ENCODE peak calls at places on chromosomes 12 and 14, in seven cellular contexts. K, N, I, Q, G, B and S are unnamed samples. For H3K9me3, the result is how much of the 10 kb centered on the place peaks cover.

GRCh38 chr14:95319312-95320075 is at the start of gene CLMN:
- DNase-seq in K (peak), N (peak), I (no peak), Q (peak), G (no peak), B (peak), S (no peak)

GRCh38 chr14:103224996-103225874 is 102.0 kb downstream of the TNFAIP2 start:
- DNase-seq in K (peak), N (no peak), I (peak), Q (no peak), G (no peak), B (no peak), S (no peak)

GRCh38 chr14:31265701-31266398 is 58.3 kb upstream of the HECTD1 start:
- DNase-seq in K (peak), N (no peak), I (no peak), Q (no peak), G (no peak), B (no peak), S (no peak)

GRCh38 chr14:51643137-51643536 is 8.6 kb upstream of the FRMD6 start:
- DNase-seq in K (peak), N (no peak), I (no peak), Q (no peak), G (no peak), B (no peak), S (no peak)

GRCh38 chr12:121520586-121521086 is 60.2 kb downstream of the KDM2B start:
- DNase-seq in K (no peak), N (peak), I (no peak), Q (no peak), G (no peak), B (no peak), S (no peak)

GRCh38 chr12:112008918-112009317 is 4.0 kb downstream of the TMEM116 start:
- DNase-seq in K (no peak), N (no peak), I (no peak), Q (no peak), G (no peak), B (no peak), S (no peak)

GRCh38 chr12:63844391-63845341 is at the start of gene SRGAP1:
- DNase-seq in K (peak), N (peak), I (no peak), Q (no peak), G (peak), B (peak), S (peak)

GRCh38 chr12:76340680-76341435 is 7.4 kb downstream of the BBS10 start:
- DNase-seq in K (peak), N (no peak), I (no peak), Q (no peak), G (no peak), B (no peak), S (no peak)

GRCh38 chr14:68703093-68703492 is 89.8 kb downstream of the ZFP36L1 start:
- DNase-seq in K (peak), N (no peak), I (no peak), Q (no peak), G (no peak), B (peak), S (no peak)

GRCh38 chr12:80216890-80217559 is 117.7 kb downstream of the OTOGL start:
- DNase-seq in K (no peak), N (peak), I (no peak), Q (no peak), G (no peak), B (no peak), S (no peak)

GRCh38 chr12:75549989-75550388 is 38.6 kb upstream of the KRR1 start:
- DNase-seq in K (no peak), N (no peak), I (no peak), Q (no peak), G (no peak), B (no peak), S (no peak)

GRCh38 chr14:58072288-58073071 is 79.5 kb downstream of the ARMH4 start:
- DNase-seq in K (peak), N (no peak), I (peak), Q (peak), G (no peak), B (peak), S (no peak)

GRCh38 chr12:2813573-2814185 is 1.2 kb downstream of the ITFG2 start:
- DNase-seq in K (peak), N (no peak), I (no peak), Q (peak), G (no peak), B (peak), S (no peak)

GRCh38 chr12:48291511-48291910 is 59.2 kb downstream of the ZNF641 start:
- DNase-seq in K (no peak), N (no peak), I (no peak), Q (no peak), G (no peak), B (no peak), S (no peak)

GRCh38 chr14:104286086-104286485 is 147.7 kb downstream of the KIF26A start:
- DNase-seq in K (no peak), N (no peak), I (no peak), Q (no peak), G (no peak), B (no peak), S (no peak)

GRCh38 chr12:121086896-121087295 is 45.8 kb upstream of the P2RX7 start:
- DNase-seq in K (no peak), N (no peak), I (no peak), Q (no peak), G (no peak), B (no peak), S (no peak)

GRCh38 chr14:34596891-34597290 is 33.1 kb downstream of the SNX6 start:
- DNase-seq in K (no peak), N (no peak), I (no peak), Q (no peak), G (no peak), B (no peak), S (no peak)

GRCh38 chr12:54961190-54961589 is 23.4 kb downstream of the TESPA1 start:
- DNase-seq in K (no peak), N (no peak), I (no peak), Q (no peak), G (no peak), B (no peak), S (no peak)

GRCh38 chr12:31035226-31035625 is 38.4 kb upstream of the DDX11 start:
- DNase-seq in K (no peak), N (no peak), I (no peak), Q (no peak), G (no peak), B (no peak), S (no peak)

GRCh38 chr14:86652512-86652911 is 1122.6 kb downstream of the FLRT2 start:
- DNase-seq in K (no peak), N (no peak), I (no peak), Q (no peak), G (no peak), B (peak), S (no peak)

GRCh38 chr14:22099942-22100763 is 426.5 kb upstream of the OR4E1 start:
- DNase-seq in K (peak), N (peak), I (peak), Q (peak), G (no peak), B (peak), S (no peak)

GRCh38 chr14:74502236-74503019 is 8.9 kb downstream of the ISCA2 start:
- DNase-seq in K (peak), N (peak), I (no peak), Q (no peak), G (no peak), B (peak), S (peak)

GRCh38 chr14:22535126-22535525 is 53.9 kb downstream of the DAD1 start:
- DNase-seq in K (no peak), N (no peak), I (no peak), Q (no peak), G (no peak), B (no peak), S (no peak)

GRCh38 chr12:65666876-65667275 is 157.4 kb upstream of the HMGA2 start:
- DNase-seq in K (no peak), N (no peak), I (no peak), Q (no peak), G (no peak), B (no peak), S (no peak)

GRCh38 chr14:104929268-104930230 is 4.9 kb downstream of the PLD4 start:
- DNase-seq in K (no peak), N (peak), I (no peak), Q (no peak), G (no peak), B (no peak), S (no peak)

GRCh38 chr14:101352567-101352966 is 208.7 kb upstream of the DIO3 start:
- DNase-seq in K (no peak), N (no peak), I (no peak), Q (no peak), G (no peak), B (no peak), S (no peak)

GRCh38 chr12:123164710-123165261 is 13.9 kb upstream of the PITPNM2 start:
- DNase-seq in K (no peak), N (no peak), I (no peak), Q (no peak), G (no peak), B (no peak), S (no peak)

GRCh38 chr12:57549909-57550627 is at the start of gene KIF5A:
- DNase-seq in K (no peak), N (peak), I (no peak), Q (peak), G (no peak), B (peak), S (peak)

GRCh38 chr14:50620341-50620740 is 47.8 kb downstream of the SAV1 start:
- DNase-seq in K (no peak), N (no peak), I (no peak), Q (no peak), G (no peak), B (no peak), S (no peak)

GRCh38 chr12:34387711-34388635 is 365.7 kb downstream of the ALG10 start:
- DNase-seq in K (no peak), N (peak), I (no peak), Q (no peak), G (no peak), B (no peak), S (no peak)
- H3K9me3 ChIP-seq in K (under half), N (under half), I (half or more), Q (under half), G (under half), B (under half), S (under half)

GRCh38 chr14:41868396-41868795 is 261.7 kb downstream of the LRFN5 start:
- DNase-seq in K (no peak), N (no peak), I (no peak), Q (no peak), G (no peak), B (peak), S (no peak)

GRCh38 chr14:41875113-41875512 is 268.4 kb downstream of the LRFN5 start:
- DNase-seq in K (no peak), N (no peak), I (no peak), Q (no peak), G (no peak), B (no peak), S (no peak)

GRCh38 chr14:41872906-41873305 is 266.2 kb downstream of the LRFN5 start:
- DNase-seq in K (peak), N (no peak), I (peak), Q (no peak), G (no peak), B (peak), S (no peak)

GRCh38 chr14:41873379-41874034 is 266.8 kb downstream of the LRFN5 start:
- DNase-seq in K (peak), N (no peak), I (peak), Q (no peak), G (no peak), B (peak), S (no peak)
- H3K9me3 ChIP-seq in K (under half), N (under half), I (under half), Q (under half), G (under half), B (under half), S (under half)

DNA sequence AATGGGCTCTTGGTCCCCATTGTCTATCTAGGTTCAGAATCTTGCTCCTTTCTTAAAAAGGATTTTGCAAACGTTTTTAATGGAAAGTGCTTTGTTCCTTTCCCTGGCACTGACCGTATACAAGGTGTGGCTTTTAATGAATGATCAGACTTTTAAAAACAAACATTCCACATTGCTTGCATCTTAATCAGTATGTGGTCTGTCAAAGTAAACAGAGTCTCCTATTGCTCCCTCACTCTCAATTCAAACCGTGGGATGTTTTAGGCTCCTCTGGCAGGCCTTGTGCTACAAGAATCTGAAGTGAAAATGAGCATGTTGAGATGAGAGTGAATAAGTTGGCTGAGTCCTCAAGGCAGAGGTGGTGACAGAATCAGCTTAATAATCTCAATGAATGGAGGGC is 107.0 kb downstream of the VRK1 start:
- DNase-seq in K (peak), N (no peak), I (no peak), Q (no peak), G (no peak), B (peak), S (no peak)
- H3K9me3 ChIP-seq in K (under half), N (under half), I (under half), Q (under half), G (under half), B (under half), S (under half)

DNA sequence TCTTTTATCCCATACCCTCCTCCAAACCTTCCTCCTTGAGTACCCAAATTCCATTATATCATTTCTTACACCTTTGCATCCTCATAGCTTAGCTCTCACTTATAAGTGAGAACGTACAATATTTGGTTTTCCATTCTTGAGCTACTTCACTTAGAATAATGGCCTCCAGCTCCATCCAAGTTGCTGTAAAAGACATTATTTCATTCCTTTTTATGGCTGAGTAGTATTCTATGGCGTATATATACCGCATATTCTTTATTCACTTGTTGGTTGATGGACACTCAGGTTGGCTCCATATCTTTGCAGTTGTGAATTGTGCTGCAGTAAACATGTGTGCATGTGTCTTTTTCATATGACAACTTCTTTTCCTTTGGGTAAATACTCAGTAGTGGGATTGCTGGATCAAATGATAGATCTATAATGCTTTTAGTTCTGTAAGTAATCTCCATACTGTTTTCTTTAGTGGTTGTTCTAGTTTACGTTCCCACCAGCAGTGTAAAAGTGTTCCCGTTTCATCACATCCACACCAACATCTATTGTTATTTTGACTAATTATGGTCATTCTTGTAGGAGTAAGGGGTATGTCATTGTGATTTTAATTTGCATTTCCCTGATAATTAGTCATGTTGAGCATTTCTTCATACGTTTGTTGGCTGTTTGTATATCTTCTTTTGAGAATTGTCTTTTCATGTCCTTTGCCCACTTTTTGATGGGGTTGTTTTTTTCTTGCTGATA is 10.1 kb downstream of the RAB21 start:
- DNase-seq in K (no peak), N (no peak), I (no peak), Q (no peak), G (no peak), B (no peak), S (no peak)
- H3K9me3 ChIP-seq in K (under half), N (under half), I (under half), Q (under half), G (under half), B (under half), S (under half)

GRCh38 chr14:37275963-37276362 is 78.2 kb downstream of the MIPOL1 start:
- DNase-seq in K (no peak), N (no peak), I (no peak), Q (no peak), G (no peak), B (no peak), S (no peak)

GRCh38 chr14:37270629-37271028 is 72.9 kb downstream of the MIPOL1 start:
- DNase-seq in K (no peak), N (no peak), I (no peak), Q (no peak), G (no peak), B (no peak), S (no peak)

GRCh38 chr14:37274652-37275051 is 76.9 kb downstream of the MIPOL1 start:
- DNase-seq in K (no peak), N (no peak), I (no peak), Q (no peak), G (no peak), B (no peak), S (no peak)

GRCh38 chr14:37272569-37272968 is 74.8 kb downstream of the MIPOL1 start:
- DNase-seq in K (no peak), N (no peak), I (no peak), Q (no peak), G (no peak), B (no peak), S (no peak)
- H3K9me3 ChIP-seq in K (under half), N (under half), I (under half), Q (under half), G (under half), B (under half), S (under half)

GRCh38 chr14:106029959-106030358 is 503.6 kb downstream of the TMEM121 start:
- DNase-seq in K (no peak), N (no peak), I (no peak), Q (no peak), G (no peak), B (no peak), S (no peak)
- H3K9me3 ChIP-seq in K (under half), N (under half), I (under half), Q (under half), G (under half), B (under half), S (under half)

GRCh38 chr12:34249271-34249670 is 227.0 kb downstream of the ALG10 start:
- DNase-seq in K (no peak), N (no peak), I (no peak), Q (no peak), G (no peak), B (no peak), S (no peak)

GRCh38 chr12:34244608-34245007 is 222.3 kb downstream of the ALG10 start:
- DNase-seq in K (no peak), N (no peak), I (no peak), Q (no peak), G (no peak), B (no peak), S (no peak)
- H3K9me3 ChIP-seq in K (under half), N (under half), I (under half), Q (under half), G (under half), B (under half), S (under half)

GRCh38 chr12:68446896-68447806 is 115.0 kb upstream of the MDM1 start:
- DNase-seq in K (no peak), N (no peak), I (no peak), Q (no peak), G (no peak), B (peak), S (no peak)

GRCh38 chr12:68450947-68451260 is 118.7 kb upstream of the MDM1 start:
- DNase-seq in K (no peak), N (no peak), I (no peak), Q (no peak), G (no peak), B (no peak), S (no peak)

GRCh38 chr12:68451261-68452091 is 119.3 kb upstream of the MDM1 start:
- DNase-seq in K (peak), N (peak), I (peak), Q (no peak), G (peak), B (peak), S (peak)

GRCh38 chr12:68447807-68448138 is 115.6 kb upstream of the MDM1 start:
- DNase-seq in K (no peak), N (no peak), I (no peak), Q (no peak), G (no peak), B (no peak), S (no peak)

DNA sequence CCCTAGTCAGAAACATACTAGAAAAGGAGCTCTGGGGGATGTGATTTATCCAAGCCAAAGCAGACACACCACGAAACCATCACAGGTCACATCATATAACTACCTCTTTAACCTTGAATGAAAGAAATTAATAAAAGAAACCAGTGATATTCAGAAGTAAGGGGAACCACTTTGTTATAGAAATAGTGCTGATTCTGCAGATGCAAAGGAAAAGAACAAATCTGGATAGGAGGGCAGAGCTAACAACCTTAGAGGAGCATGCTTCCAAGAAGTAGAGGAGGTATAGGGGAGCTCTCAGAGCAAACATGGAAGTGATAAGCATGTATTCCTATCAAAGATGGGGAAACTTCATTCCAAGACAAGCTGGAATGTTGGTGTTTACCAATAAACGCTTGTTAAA is 117.0 kb upstream of the MDM1 start:
- DNase-seq in K (no peak), N (no peak), I (no peak), Q (no peak), G (no peak), B (no peak), S (no peak)
- H3K9me3 ChIP-seq in K (under half), N (under half), I (under half), Q (under half), G (under half), B (under half), S (under half)

DNA sequence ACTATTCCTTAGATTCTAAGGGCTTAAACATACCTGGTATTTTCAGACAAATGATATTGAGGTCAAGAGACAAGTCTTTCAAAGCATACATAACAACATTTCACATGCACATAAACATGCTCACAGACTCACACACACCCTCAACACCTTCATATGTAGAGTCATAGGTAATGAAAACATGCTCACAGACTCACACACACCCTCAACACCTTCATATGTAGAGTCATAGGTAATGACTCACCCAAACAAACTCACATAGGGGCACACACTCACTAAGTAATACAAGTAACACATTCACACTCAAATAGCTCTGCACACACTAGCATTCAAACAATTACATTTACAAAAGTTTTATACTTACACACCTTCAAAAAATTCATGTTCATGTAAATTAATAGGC is 975.5 kb downstream of the TMEM121 start:
- DNase-seq in K (no peak), N (no peak), I (no peak), Q (no peak), G (no peak), B (no peak), S (no peak)
- H3K9me3 ChIP-seq in K (under half), N (under half), I (under half), Q (under half), G (under half), B (under half), S (under half)